ENCODE peak calls at places on chromosomes 13 and 19, in four cellular contexts. H is endodermal cell; X is HCT116; D is CD8-positive, alpha-beta memory T cell. Y is an unnamed sample. For H3K4me1, the result is how much of the 10 kb centered on the place peaks cover.

GRCh38 chr13:42274386-42275097 is 2.6 kb downstream of the AKAP11 start:
- DNase-seq in H (no peak), D (no peak), X (no peak), Y (no peak)

GRCh38 chr19:50479761-50480251 is 3.2 kb upstream of the GARIN5A start:
- DNase-seq in H (no peak), D (no peak), X (no peak), Y (peak)

GRCh38 chr19:6610934-6611370 is 20.0 kb upstream of the CD70 start:
- DNase-seq in D (no peak), H (no peak), X (peak), Y (no peak)

GRCh38 chr13:30881931-30882899 is 23.9 kb upstream of the MEDAG start:
- DNase-seq in H (no peak), X (no peak), D (no peak), Y (no peak)

GRCh38 chr19:55027472-55028337 is 10.4 kb downstream of the GP6 start:
- DNase-seq in D (no peak), H (no peak), X (peak), Y (no peak)

GRCh38 chr19:47707135-47707925 is 5.9 kb upstream of the EHD2 start:
- DNase-seq in X (peak), D (peak), H (peak), Y (peak)

GRCh38 chr19:34540811-34541557 is 59.4 kb downstream of the WTIP start:
- DNase-seq in X (no peak), D (no peak), H (no peak), Y (no peak)

GRCh38 chr19:47124937-47125668 is 5.5 kb upstream of the SAE1 start:
- DNase-seq in H (peak), X (peak), D (no peak), Y (no peak)

GRCh38 chr19:39846678-39847486 is 703 bp upstream of the FBL start:
- DNase-seq in D (no peak), X (no peak), H (peak), Y (no peak)

GRCh38 chr13:45750566-45750965 is 48.4 kb downstream of the CBY2 start:
- DNase-seq in H (no peak), X (no peak), D (no peak), Y (no peak)

GRCh38 chr19:51382004-51382403 is 5.8 kb downstream of the LIM2 start:
- DNase-seq in H (no peak), X (no peak), D (no peak), Y (no peak)

GRCh38 chr19:5436101-5436947 is 18.9 kb upstream of the ZNRF4 start:
- DNase-seq in H (peak), D (no peak), X (no peak), Y (peak)

GRCh38 chr19:11380653-11381534 is 3.2 kb downstream of the EPOR start:
- DNase-seq in X (peak), H (peak), D (peak), Y (peak)
- H3K4me1 ChIP-seq in X (half or more), H (under half), D (half or more), Y (under half)

DNA sequence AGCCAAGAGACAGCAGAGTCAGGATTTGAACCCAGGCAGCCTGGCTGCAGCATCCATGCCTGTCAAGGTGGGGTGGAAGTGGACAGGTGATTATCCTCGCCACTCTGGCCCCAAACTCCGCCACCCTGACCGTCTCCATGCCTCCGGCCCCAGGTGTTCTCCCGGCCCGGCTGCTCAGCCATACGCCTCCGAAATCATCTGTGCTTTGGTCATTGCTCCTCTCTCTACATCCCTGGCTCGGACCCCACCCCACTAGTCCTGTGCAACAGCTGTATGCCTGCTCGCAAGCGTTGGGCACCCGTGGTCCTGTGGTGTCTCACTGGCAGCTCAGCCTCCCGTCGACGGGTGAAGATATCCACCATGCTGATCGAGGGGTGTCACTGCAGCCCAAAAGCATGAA is 3.9 kb downstream of the DAND5 start:
- DNase-seq in X (no peak), H (no peak), D (no peak), Y (peak)
- H3K4me3 ChIP-seq in X (no peak), H (no peak), D (no peak), Y (no peak)

GRCh38 chr19:30089086-30089665 is 147.1 kb downstream of the URI1 start:
- DNase-seq in D (no peak), X (no peak), H (no peak), Y (peak)
- H3K4me1 ChIP-seq in D (under half), X (under half), H (under half), Y (under half)

GRCh38 chr13:99329477-99329876 is 22.3 kb upstream of the GPR183 start:
- DNase-seq in H (no peak), D (no peak), X (no peak), Y (no peak)

GRCh38 chr13:99323488-99323887 is 16.3 kb upstream of the GPR183 start:
- DNase-seq in H (no peak), D (no peak), X (peak), Y (no peak)

GRCh38 chr13:99326012-99326411 is 18.8 kb upstream of the GPR183 start:
- DNase-seq in X (no peak), H (no peak), D (no peak), Y (no peak)

GRCh38 chr13:99327761-99328160 is 20.6 kb upstream of the GPR183 start:
- DNase-seq in H (no peak), X (no peak), D (no peak), Y (no peak)

GRCh38 chr13:99327133-99327532 is 19.9 kb upstream of the GPR183 start:
- DNase-seq in X (no peak), H (no peak), D (no peak), Y (no peak)
- H3K4me3 ChIP-seq in X (no peak), H (no peak), D (no peak), Y (no peak)

GRCh38 chr19:45764487-45764886 is 4.6 kb downstream of the SIX5 start:
- DNase-seq in D (no peak), H (peak), X (no peak), Y (no peak)

GRCh38 chr19:45766919-45767346 is 2.1 kb downstream of the SIX5 start:
- DNase-seq in H (peak), X (no peak), D (no peak), Y (no peak)

GRCh38 chr19:45766293-45766918 is 2.6 kb downstream of the SIX5 start:
- DNase-seq in H (no peak), D (no peak), X (no peak), Y (no peak)

GRCh38 chr19:45764947-45765346 is 4.1 kb downstream of the SIX5 start:
- DNase-seq in H (no peak), X (no peak), D (no peak), Y (peak)

GRCh38 chr19:45765365-45766292 is 3.4 kb downstream of the SIX5 start:
- DNase-seq in D (no peak), X (no peak), H (no peak), Y (no peak)
- H3K4me1 ChIP-seq in D (under half), X (under half), H (under half), Y (under half)

DNA sequence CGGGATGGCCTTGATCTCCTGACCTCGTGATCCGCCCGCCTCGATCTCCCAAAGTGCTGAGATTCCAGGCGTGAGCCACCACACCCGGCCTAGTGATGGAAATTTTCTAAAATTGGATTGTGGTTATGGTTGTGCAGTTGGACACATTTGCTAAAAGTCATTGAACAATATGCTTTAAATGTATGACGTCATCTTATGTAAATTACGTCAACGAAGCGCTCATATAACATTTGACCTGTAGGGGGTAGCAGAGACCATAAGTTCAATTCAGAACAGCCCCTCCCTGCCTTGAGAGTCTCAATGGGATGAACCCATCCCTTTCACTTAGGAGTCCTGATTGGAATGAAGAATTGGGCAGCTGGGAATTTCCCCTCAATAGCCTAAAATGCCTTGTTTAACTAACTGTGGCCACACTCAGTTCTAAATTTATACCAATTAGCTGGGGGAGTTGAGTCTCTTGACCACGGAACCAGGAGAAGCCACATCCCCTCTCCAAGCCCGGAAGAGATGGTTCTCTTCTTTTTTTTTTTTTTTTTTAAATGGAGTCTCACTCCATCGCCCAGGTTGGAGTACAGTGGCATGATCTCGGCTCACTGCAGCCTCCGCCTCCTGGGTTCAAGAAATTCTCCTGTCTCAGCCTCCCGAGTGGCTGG is 15.2 kb upstream of the TLE6 start:
- DNase-seq in X (peak), D (peak), H (peak), Y (no peak)
- H3K4me3 ChIP-seq in X (no peak), D (no peak), H (no peak), Y (no peak)

Y was measured in right cardiac atrium.